ENCODE peak calls at places on chromosome 1, in nine cellular contexts. One of them, this sample, is unnamed.

GRCh38 chr1:75582725-75583261 is 28.1 kb downstream of the SLC44A5 start:
- DNase-seq in GM12865: no peak
- DNase-seq in heart left ventricle: no peak
- DNase-seq in HFF-Myc: no peak
- DNase-seq in mammary epithelial cell: no peak
- DNase-seq in Peyer's patch: no peak
- DNase-seq in foreskin fibroblast: no peak
- DNase-seq in BJ: no peak
- DNase-seq in heart right ventricle: no peak
- DNase-seq in this sample: no peak

GRCh38 chr1:94832446-94832845 is 12.3 kb downstream of the SLC44A3 start:
- DNase-seq in GM12865: no peak
- DNase-seq in heart left ventricle: no peak
- DNase-seq in HFF-Myc: no peak
- DNase-seq in mammary epithelial cell: peak; percentile 48
- DNase-seq in Peyer's patch: no peak
- DNase-seq in foreskin fibroblast: peak; percentile 54
- DNase-seq in BJ: no peak
- DNase-seq in heart right ventricle: no peak
- DNase-seq in this sample: peak; percentile 9

GRCh38 chr1:180953291-180953747 is 40.6 kb downstream of the KIAA1614 start:
- DNase-seq in GM12865: peak; percentile 35
- DNase-seq in heart left ventricle: no peak
- DNase-seq in HFF-Myc: no peak
- DNase-seq in mammary epithelial cell: peak; percentile 88
- DNase-seq in Peyer's patch: no peak
- DNase-seq in foreskin fibroblast: no peak
- DNase-seq in BJ: no peak
- DNase-seq in heart right ventricle: no peak
- DNase-seq in this sample: no peak

GRCh38 chr1:42420911-42421585 is 34.8 kb downstream of the ZMYND12 start:
- DNase-seq in GM12865: no peak
- DNase-seq in heart left ventricle: no peak
- DNase-seq in HFF-Myc: peak; percentile 32
- DNase-seq in mammary epithelial cell: peak; percentile 40
- DNase-seq in Peyer's patch: no peak
- DNase-seq in foreskin fibroblast: peak; percentile 74
- DNase-seq in BJ: peak; percentile 19
- DNase-seq in heart right ventricle: peak; percentile 18
- DNase-seq in this sample: peak; percentile 69

GRCh38 chr1:15693371-15693770 is 9.3 kb downstream of the PLEKHM2 start:
- DNase-seq in GM12865: no peak
- DNase-seq in heart left ventricle: no peak
- DNase-seq in HFF-Myc: no peak
- DNase-seq in mammary epithelial cell: no peak
- DNase-seq in Peyer's patch: no peak
- DNase-seq in foreskin fibroblast: no peak
- DNase-seq in BJ: no peak
- DNase-seq in heart right ventricle: no peak
- DNase-seq in this sample: no peak

GRCh38 chr1:86499987-86500593 is 31.4 kb downstream of the CLCA1 start:
- DNase-seq in GM12865: peak; percentile 27
- DNase-seq in heart left ventricle: no peak
- DNase-seq in HFF-Myc: no peak
- DNase-seq in mammary epithelial cell: no peak
- DNase-seq in Peyer's patch: no peak
- DNase-seq in foreskin fibroblast: no peak
- DNase-seq in BJ: no peak
- DNase-seq in heart right ventricle: no peak
- DNase-seq in this sample: peak; percentile 39

GRCh38 chr1:20528221-20528620 is 20.3 kb upstream of the MUL1 start:
- DNase-seq in GM12865: no peak
- DNase-seq in heart left ventricle: no peak
- DNase-seq in HFF-Myc: no peak
- DNase-seq in mammary epithelial cell: no peak
- DNase-seq in Peyer's patch: no peak
- DNase-seq in foreskin fibroblast: no peak
- DNase-seq in BJ: no peak
- DNase-seq in heart right ventricle: no peak
- DNase-seq in this sample: no peak

GRCh38 chr1:90204036-90204594 is 209.2 kb downstream of the ZNF326 start:
- DNase-seq in GM12865: no peak
- DNase-seq in heart left ventricle: no peak
- DNase-seq in HFF-Myc: no peak
- DNase-seq in mammary epithelial cell: no peak
- DNase-seq in Peyer's patch: no peak
- DNase-seq in foreskin fibroblast: no peak
- DNase-seq in BJ: no peak
- DNase-seq in heart right ventricle: no peak
- DNase-seq in this sample: no peak

GRCh38 chr1:59596956-59597355 is 217.8 kb upstream of the HOOK1 start:
- DNase-seq in GM12865: no peak
- DNase-seq in heart left ventricle: no peak
- DNase-seq in HFF-Myc: no peak
- DNase-seq in mammary epithelial cell: peak; percentile 70
- DNase-seq in Peyer's patch: no peak
- DNase-seq in foreskin fibroblast: peak; percentile 21
- DNase-seq in BJ: no peak
- DNase-seq in heart right ventricle: no peak
- DNase-seq in this sample: no peak

GRCh38 chr1:232627645-232628334 is 2.1 kb downstream of the SIPA1L2 start:
- DNase-seq in GM12865: peak; percentile 34
- DNase-seq in heart left ventricle: no peak
- DNase-seq in HFF-Myc: no peak
- DNase-seq in mammary epithelial cell: peak; percentile 67
- DNase-seq in Peyer's patch: no peak
- DNase-seq in foreskin fibroblast: peak; percentile 7
- DNase-seq in BJ: no peak
- DNase-seq in heart right ventricle: no peak
- DNase-seq in this sample: peak; percentile 27
- H3K4me3 ChIP-seq in GM12865: no peak overlapping the region
- H3K4me3 ChIP-seq in heart left ventricle: peak overlapping the region; percentile 91
- H3K4me3 ChIP-seq in HFF-Myc: no peak overlapping the region
- H3K4me3 ChIP-seq in mammary epithelial cell: no peak overlapping the region
- H3K4me3 ChIP-seq in Peyer's patch: no peak overlapping the region
- H3K4me3 ChIP-seq in foreskin fibroblast: peak overlapping the region; percentile 68
- H3K4me3 ChIP-seq in BJ: no peak overlapping the region
- H3K4me3 ChIP-seq in heart right ventricle: peak overlapping the region; percentile 85
- H3K4me3 ChIP-seq in this sample: peak overlapping the region; percentile 70

DNA sequence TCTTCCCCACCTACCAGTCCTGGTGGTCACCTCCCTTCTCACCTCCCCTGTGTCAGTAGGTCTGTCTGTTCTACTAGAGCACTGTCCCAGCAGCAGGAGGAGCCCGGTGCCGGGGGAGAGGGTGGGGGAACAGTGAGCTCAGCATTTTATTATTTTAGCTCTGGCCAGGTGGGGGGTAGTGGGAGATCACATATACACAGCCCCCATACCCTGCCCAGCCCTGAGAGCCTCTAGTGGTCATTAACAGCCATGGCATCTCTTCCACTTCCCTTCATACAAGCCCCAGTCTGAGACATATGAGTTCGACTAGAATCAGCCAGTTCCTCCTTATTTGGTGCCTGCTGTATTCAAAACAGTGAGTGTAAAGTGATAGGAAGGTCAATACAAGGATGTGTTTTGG is at the start of gene TMOD4:
- DNase-seq in GM12865: no peak
- DNase-seq in heart left ventricle: no peak
- DNase-seq in HFF-Myc: no peak
- DNase-seq in mammary epithelial cell: no peak
- DNase-seq in Peyer's patch: no peak
- DNase-seq in foreskin fibroblast: peak; percentile 55
- DNase-seq in BJ: no peak
- DNase-seq in heart right ventricle: no peak
- DNase-seq in this sample: peak; percentile 12
- TF ChIP-seq CTCF in GM12865: peak; percentile 51
- TF ChIP-seq CTCF in heart left ventricle: peak; percentile 16
- TF ChIP-seq CTCF in HFF-Myc: peak; percentile 58
- TF ChIP-seq CTCF in mammary epithelial cell: peak; percentile 49
- TF ChIP-seq CTCF in Peyer's patch: peak; percentile 28
- TF ChIP-seq CTCF in foreskin fibroblast: peak; percentile 51
- TF ChIP-seq CTCF in BJ: peak; percentile 62
- TF ChIP-seq CTCF in heart right ventricle: peak; percentile 16
- TF ChIP-seq CTCF in this sample: peak; percentile 70

DNA sequence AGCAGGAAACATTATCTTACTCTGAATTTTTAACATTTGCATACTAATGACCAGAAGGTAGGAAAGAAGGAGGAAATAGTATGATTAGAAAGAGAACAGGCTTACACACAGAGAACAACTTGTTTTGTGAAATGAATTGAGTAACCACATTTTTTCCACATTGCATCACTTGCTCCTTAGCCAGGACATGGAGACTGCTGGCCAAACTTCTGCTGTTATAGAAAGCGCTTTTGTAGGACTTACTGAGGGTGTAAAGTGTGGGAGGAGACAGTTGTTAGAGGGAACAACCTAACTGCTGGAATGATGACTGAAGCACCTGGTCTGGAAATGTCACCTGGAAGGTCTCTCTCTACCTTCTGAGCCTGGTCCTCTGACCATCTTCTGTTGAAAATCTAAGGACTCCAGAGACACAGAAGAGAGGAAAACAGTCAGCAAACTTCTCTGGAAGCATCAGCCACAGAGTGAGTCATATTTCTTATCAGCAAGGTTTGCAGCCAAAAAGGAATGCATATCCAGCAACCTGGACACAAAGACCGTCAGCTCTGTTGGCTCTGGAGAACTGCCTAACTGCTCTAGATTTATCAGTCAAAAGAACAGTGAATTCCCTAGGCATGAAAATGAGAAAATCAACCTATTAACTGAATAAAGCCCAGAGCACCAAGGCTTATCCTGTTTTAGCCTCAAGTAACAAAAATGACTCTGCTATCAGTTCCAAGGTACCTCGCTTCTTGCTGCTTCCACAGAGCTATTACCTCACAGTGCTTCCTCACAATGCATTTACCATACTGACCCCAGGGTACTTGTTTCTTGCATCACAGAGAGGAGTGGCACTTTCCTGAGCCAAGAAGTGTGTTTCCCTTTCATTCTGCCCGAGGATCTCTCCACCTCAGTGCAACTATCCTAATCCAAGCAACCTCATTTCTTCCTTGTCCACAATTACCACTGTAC is 88.1 kb upstream of the SLFNL1 start:
- DNase-seq in GM12865: no peak
- DNase-seq in heart left ventricle: no peak
- DNase-seq in HFF-Myc: peak; percentile 48
- DNase-seq in mammary epithelial cell: peak; percentile 86
- DNase-seq in Peyer's patch: no peak
- DNase-seq in foreskin fibroblast: peak; percentile 91
- DNase-seq in BJ: peak; percentile 86
- DNase-seq in heart right ventricle: no peak
- DNase-seq in this sample: peak; percentile 96
- H3K4me3 ChIP-seq in GM12865: no peak overlapping the region
- H3K4me3 ChIP-seq in heart left ventricle: no peak overlapping the region
- H3K4me3 ChIP-seq in HFF-Myc: no peak overlapping the region
- H3K4me3 ChIP-seq in mammary epithelial cell: peak overlapping the region; percentile 10
- H3K4me3 ChIP-seq in Peyer's patch: no peak overlapping the region
- H3K4me3 ChIP-seq in foreskin fibroblast: no peak overlapping the region
- H3K4me3 ChIP-seq in BJ: no peak overlapping the region
- H3K4me3 ChIP-seq in heart right ventricle: no peak overlapping the region
- H3K4me3 ChIP-seq in this sample: peak overlapping the region; percentile 34

GRCh38 chr1:11478571-11479374 is at the start of gene DISP3:
- DNase-seq in GM12865: peak; percentile 78
- DNase-seq in heart left ventricle: peak; percentile 74
- DNase-seq in HFF-Myc: peak; percentile 22
- DNase-seq in mammary epithelial cell: peak; percentile 63
- DNase-seq in Peyer's patch: peak; percentile 61
- DNase-seq in foreskin fibroblast: peak; percentile 72
- DNase-seq in BJ: no peak
- DNase-seq in heart right ventricle: peak; percentile 44
- DNase-seq in this sample: peak; percentile 17
- TF ChIP-seq CTCF in GM12865: peak; percentile 70
- TF ChIP-seq CTCF in heart left ventricle: peak; percentile 30
- TF ChIP-seq CTCF in HFF-Myc: peak; percentile 55
- TF ChIP-seq CTCF in mammary epithelial cell: peak; percentile 43
- TF ChIP-seq CTCF in Peyer's patch: peak; percentile 36
- TF ChIP-seq CTCF in foreskin fibroblast: peak; percentile 55
- TF ChIP-seq CTCF in BJ: peak; percentile 45
- TF ChIP-seq CTCF in heart right ventricle: peak; percentile 13
- TF ChIP-seq CTCF in this sample: peak; percentile 54

GRCh38 chr1:163472267-163472666 is 150.5 kb downstream of the NUF2 start:
- DNase-seq in GM12865: no peak
- DNase-seq in heart left ventricle: no peak
- DNase-seq in HFF-Myc: no peak
- DNase-seq in mammary epithelial cell: no peak
- DNase-seq in Peyer's patch: no peak
- DNase-seq in foreskin fibroblast: no peak
- DNase-seq in BJ: no peak
- DNase-seq in heart right ventricle: no peak
- DNase-seq in this sample: no peak
- H3K4me3 ChIP-seq in GM12865: no peak overlapping the region
- H3K4me3 ChIP-seq in heart left ventricle: no peak overlapping the region
- H3K4me3 ChIP-seq in HFF-Myc: no peak overlapping the region
- H3K4me3 ChIP-seq in mammary epithelial cell: no peak overlapping the region
- H3K4me3 ChIP-seq in Peyer's patch: no peak overlapping the region
- H3K4me3 ChIP-seq in foreskin fibroblast: no peak overlapping the region
- H3K4me3 ChIP-seq in BJ: no peak overlapping the region
- H3K4me3 ChIP-seq in heart right ventricle: no peak overlapping the region
- H3K4me3 ChIP-seq in this sample: no peak overlapping the region

This sample was measured in fibroblast of villous mesenchyme.